ENCODE peak calls at places on chromosomes 1 and 21, in seven cellular contexts. N, Z, Y, U, E, B and C are unnamed samples. For H3K27me3, the result is how much of the 10 kb centered on the place peaks cover.

GRCh38 chr1:119713039-119713537 is 1.4 kb downstream of the PHGDH start:
- DNase-seq in N (no peak), Z (no peak), B (peak), Y (peak), U (no peak), E (peak), C (no peak)

GRCh38 chr1:6361124-6361775 is 32.3 kb downstream of the ACOT7 start:
- DNase-seq in Z (no peak), E (peak), N (no peak), U (no peak), B (no peak), Y (no peak), C (no peak)

GRCh38 chr1:172585348-172585747 is 52.4 kb downstream of the SUCO start:
- DNase-seq in N (no peak), Y (no peak), U (peak), B (no peak), E (no peak), Z (no peak), C (peak)

GRCh38 chr1:156905176-156905575 is 11.7 kb downstream of the PEAR1 start:
- DNase-seq in Z (no peak), B (no peak), N (no peak), U (no peak), E (peak), Y (no peak), C (no peak)

GRCh38 chr21:45945868-45946210 is 35.7 kb upstream of the COL6A1 start:
- DNase-seq in E (no peak), B (no peak), Z (no peak), U (no peak), Y (no peak), N (no peak), C (no peak)

GRCh38 chr1:172556461-172556860 is 23.5 kb downstream of the SUCO start:
- DNase-seq in E (no peak), U (no peak), N (no peak), Y (no peak), Z (no peak), B (no peak), C (no peak)

GRCh38 chr1:232186936-232187335 is 443.0 kb downstream of the SIPA1L2 start:
- DNase-seq in B (no peak), N (no peak), Z (no peak), Y (no peak), E (no peak), U (no peak), C (no peak)

GRCh38 chr1:113545210-113545609 is 154.9 kb downstream of the MAGI3 start:
- DNase-seq in E (no peak), N (no peak), Z (no peak), U (no peak), Y (no peak), B (no peak), C (no peak)

GRCh38 chr1:155022136-155022926 is 11.2 kb downstream of the DCST2 start:
- DNase-seq in U (peak), N (no peak), E (no peak), Y (no peak), B (no peak), Z (no peak), C (no peak)

GRCh38 chr21:26732442-26733221 is 112.6 kb downstream of the ADAMTS1 start:
- DNase-seq in B (peak), N (peak), Z (peak), Y (peak), U (peak), E (peak), C (peak)

GRCh38 chr1:32199043-32199716 is 1.2 kb upstream of the CCDC28B start:
- DNase-seq in E (peak), B (no peak), Y (no peak), Z (no peak), U (no peak), N (no peak), C (no peak)

GRCh38 chr1:98398649-98399048 is 262.9 kb upstream of the SNX7 start:
- DNase-seq in Z (no peak), N (no peak), Y (no peak), E (no peak), U (no peak), B (no peak), C (no peak)

GRCh38 chr1:232996143-232996542 is 45.7 kb downstream of the NTPCR start:
- DNase-seq in B (no peak), N (no peak), Z (no peak), Y (peak), U (no peak), E (no peak), C (peak)

GRCh38 chr21:17386498-17386897 is 126.3 kb upstream of the CXADR start:
- DNase-seq in Y (no peak), Z (no peak), U (no peak), B (no peak), N (no peak), E (no peak), C (no peak)

GRCh38 chr1:182237329-182237728 is 154.3 kb downstream of the GLUL start:
- DNase-seq in B (no peak), Y (peak), U (peak), E (no peak), Z (no peak), N (no peak), C (no peak)

GRCh38 chr1:209808059-209808494 is 2.1 kb upstream of the IRF6 start:
- DNase-seq in B (no peak), U (peak), E (peak), N (peak), Y (peak), Z (peak), C (peak)

GRCh38 chr1:90616395-90616794 is 100.7 kb downstream of the BARHL2 start:
- DNase-seq in Y (peak), N (peak), U (peak), Z (no peak), B (no peak), E (no peak), C (no peak)

GRCh38 chr1:171457412-171457811 is 27.9 kb upstream of the PRRC2C start:
- DNase-seq in N (no peak), Y (peak), B (no peak), Z (no peak), E (no peak), U (peak), C (no peak)

GRCh38 chr1:83508485-83509151 is 490.3 kb downstream of the TTLL7 start:
- DNase-seq in B (no peak), E (no peak), N (no peak), U (no peak), Z (peak), Y (peak), C (no peak)

GRCh38 chr1:44829506-44830384 is 13.3 kb downstream of the PTCH2 start:
- DNase-seq in Y (no peak), E (no peak), Z (no peak), N (no peak), B (no peak), U (no peak), C (no peak)

GRCh38 chr1:243354511-243355153 is 98.8 kb downstream of the SDCCAG8 start:
- DNase-seq in Y (no peak), N (no peak), B (no peak), E (no peak), Z (no peak), U (no peak), C (peak)

GRCh38 chr1:52554756-52555155 is 1.9 kb upstream of the TUT4 start:
- DNase-seq in N (no peak), Y (peak), E (no peak), U (no peak), B (no peak), Z (no peak), C (peak)

GRCh38 chr1:184878602-184879001 is 95.7 kb downstream of the NIBAN1 start:
- DNase-seq in B (no peak), Y (no peak), Z (no peak), N (no peak), U (no peak), E (no peak), C (no peak)

DNA sequence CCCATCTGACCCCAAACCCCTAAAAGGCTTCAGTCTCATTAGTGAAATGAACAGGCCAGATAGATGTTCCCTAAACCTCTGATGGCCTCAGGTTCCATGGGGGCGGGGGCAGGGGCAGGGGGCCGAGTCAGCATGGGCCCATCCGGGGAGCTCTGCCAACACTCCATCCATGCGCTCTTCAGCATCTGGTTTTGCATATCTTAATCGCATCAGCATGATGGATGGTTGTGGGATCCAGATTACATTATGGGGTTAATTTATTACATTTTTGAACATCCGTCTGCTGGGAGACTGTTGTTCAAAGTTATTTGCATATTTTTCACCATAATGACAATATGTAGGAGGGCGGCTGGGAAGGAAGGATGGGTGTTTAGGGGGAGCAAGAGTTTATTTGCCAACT is 3.1 kb upstream of the MAD2L2 start:
- DNase-seq in B (no peak), U (no peak), E (no peak), Y (no peak), Z (no peak), N (no peak), C (no peak)
- H3K27me3 ChIP-seq in B (under half), U (under half), E (under half), Y (under half), Z (under half), N (under half), C (under half)

GRCh38 chr1:26050255-26050640 is 4.3 kb upstream of the SLC30A2 start:
- DNase-seq in U (no peak), E (no peak), Z (no peak), N (no peak), Y (no peak), B (no peak), C (no peak)

GRCh38 chr1:26057189-26057588 is 10.2 kb downstream of the TRIM63 start:
- DNase-seq in U (no peak), Y (no peak), N (no peak), Z (no peak), B (no peak), E (no peak), C (no peak)

GRCh38 chr1:26058052-26058595 is 9.3 kb downstream of the TRIM63 start:
- DNase-seq in U (no peak), Z (no peak), E (no peak), Y (no peak), N (no peak), B (no peak), C (no peak)

GRCh38 chr1:26055041-26055440 is 9.1 kb upstream of the SLC30A2 start:
- DNase-seq in N (no peak), E (no peak), Z (no peak), Y (no peak), U (no peak), B (no peak), C (no peak)

GRCh38 chr1:26053718-26054572 is 8.0 kb upstream of the SLC30A2 start:
- DNase-seq in Z (no peak), B (no peak), Y (peak), N (peak), E (no peak), U (no peak), C (peak)
- H3K27me3 ChIP-seq in Z (under half), B (under half), Y (under half), N (under half), E (under half), U (under half), C (under half)

GRCh38 chr1:66489972-66490601 is 43.9 kb upstream of the SGIP1 start:
- DNase-seq in B (no peak), Y (no peak), N (no peak), Z (no peak), E (no peak), U (no peak), C (no peak)
- H3K27me3 ChIP-seq in B (under half), Y (under half), N (under half), Z (under half), E (under half), U (under half), C (under half)

DNA sequence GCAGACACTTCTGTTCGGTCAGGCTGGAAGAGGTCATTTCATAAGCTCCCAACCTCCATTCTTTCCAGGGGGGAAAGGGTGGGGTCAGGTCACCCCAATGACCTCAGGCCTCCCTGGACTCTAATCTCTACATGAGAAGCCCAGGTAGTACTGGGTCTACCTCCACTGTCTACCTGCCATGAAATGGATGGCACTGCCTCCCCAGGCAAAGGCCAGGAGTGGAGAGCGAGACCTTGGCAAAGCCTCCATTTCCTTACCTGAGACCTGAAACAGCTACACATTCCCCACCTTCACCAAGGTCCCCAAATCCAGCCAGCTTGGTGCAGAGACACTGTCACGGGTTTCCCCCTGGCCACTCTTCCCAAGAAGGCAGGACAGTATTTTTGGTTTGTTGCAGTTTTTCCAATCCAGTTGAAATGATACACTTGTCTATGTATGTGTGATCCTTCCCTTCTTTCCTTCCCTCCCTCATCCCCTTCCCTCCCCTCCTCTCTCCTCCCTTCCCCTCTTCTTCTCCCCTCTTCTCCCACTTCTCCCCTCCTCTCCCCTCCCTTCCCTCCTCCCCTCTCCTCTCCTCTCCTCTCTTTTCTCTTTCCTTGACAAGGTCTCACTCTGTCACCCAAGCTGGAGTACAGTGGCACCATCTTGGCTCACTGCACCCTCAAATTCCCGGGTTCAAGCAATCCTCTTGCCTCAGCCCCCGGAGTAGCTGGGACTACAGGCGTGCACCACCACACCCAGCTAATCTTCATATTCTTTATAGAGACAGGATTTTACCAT is 16.1 kb downstream of the BTG2 start:
- DNase-seq in U (no peak), B (no peak), N (no peak), E (no peak), Y (no peak), Z (no peak), C (no peak)
- H3K27me3 ChIP-seq in U (under half), B (under half), N (under half), E (under half), Y (under half), Z (under half), C (under half)

GRCh38 chr1:212641956-212642355 is 33.4 kb downstream of the ATF3 start:
- DNase-seq in B (no peak), N (no peak), U (no peak), E (no peak), Z (no peak), Y (no peak), C (no peak)
- H3K27me3 ChIP-seq in B (under half), N (half or more), U (under half), E (under half), Z (under half), Y (under half), C (under half)

GRCh38 chr1:63319069-63320023 is 3.0 kb upstream of the FOXD3 start:
- DNase-seq in B (no peak), Z (no peak), E (no peak), U (no peak), N (no peak), Y (no peak), C (no peak)

GRCh38 chr1:63316540-63316939 is 5.8 kb upstream of the FOXD3 start:
- DNase-seq in B (no peak), E (no peak), Z (no peak), N (no peak), U (no peak), Y (no peak), C (no peak)

GRCh38 chr1:63317007-63317813 is 5.2 kb upstream of the FOXD3 start:
- DNase-seq in Z (no peak), B (no peak), U (peak), E (peak), Y (peak), N (peak), C (peak)

GRCh38 chr1:63318255-63319068 is 3.9 kb upstream of the FOXD3 start:
- DNase-seq in Y (no peak), U (no peak), B (no peak), Z (no peak), E (no peak), N (no peak), C (no peak)

DNA sequence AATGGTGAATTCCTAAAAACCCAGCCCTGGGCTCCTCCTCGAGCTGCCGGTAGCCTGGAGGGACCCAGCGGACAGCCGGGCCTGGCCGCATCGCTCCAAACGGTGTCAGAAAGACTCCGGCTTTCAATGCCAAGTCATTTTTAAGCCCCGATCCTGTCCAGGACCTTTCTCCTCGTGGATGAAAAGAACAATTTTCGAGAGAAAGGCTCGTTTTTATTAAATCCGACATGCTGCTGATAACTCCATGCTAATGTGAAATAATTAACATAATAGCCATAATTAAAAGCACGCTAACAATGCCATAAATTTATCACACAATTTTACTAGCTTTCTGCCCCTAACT is 4.6 kb upstream of the FOXD3 start:
- DNase-seq in B (no peak), E (no peak), N (no peak), U (no peak), Y (no peak), Z (no peak), C (no peak)
- H3K27me3 ChIP-seq in B (under half), E (under half), N (under half), U (under half), Y (half or more), Z (half or more), C (under half)

DNA sequence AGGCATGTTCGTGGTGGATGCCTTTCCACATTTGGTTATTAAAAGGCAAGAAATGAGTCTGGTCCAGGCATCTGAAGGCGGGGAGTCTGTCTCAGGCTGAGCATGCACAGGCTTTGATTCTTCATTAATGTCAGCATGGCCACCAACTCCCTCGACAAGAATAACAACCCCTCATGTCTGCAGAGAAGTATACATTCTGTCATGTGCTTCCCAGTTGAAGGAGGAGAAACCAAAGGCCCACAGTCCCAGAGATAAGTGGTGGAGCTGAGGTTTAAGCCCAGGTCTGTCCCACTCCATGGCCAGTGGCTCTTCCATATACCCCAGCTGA is 61.6 kb upstream of the LAPTM5 start:
- DNase-seq in B (no peak), N (no peak), U (no peak), E (no peak), Y (no peak), Z (no peak), C (no peak)
- H3K27me3 ChIP-seq in B (under half), N (under half), U (under half), E (under half), Y (under half), Z (under half), C (under half)